ENCODE peak calls at places on chromosomes 1 and 21, in five cellular contexts. Z, G, B, Q and M are unnamed samples. For H3K27me3 and H3K36me3, the result is how much of the 10 kb centered on the place peaks cover.

GRCh38 chr1:185936641-185937040 is 202.4 kb downstream of the HMCN1 start:
- DNase-seq in Z (no peak), G (no peak), B (no peak), Q (no peak), M (no peak)

GRCh38 chr1:119647228-119647733 is 785 bp downstream of the ZNF697 start:
- DNase-seq in Z (no peak), G (peak), B (no peak), Q (peak), M (no peak)

GRCh38 chr1:243944429-243945160 is 94.6 kb upstream of the AKT3 start:
- DNase-seq in Z (no peak), G (peak), B (no peak), Q (no peak), M (no peak)

GRCh38 chr1:221487781-221488520 is 253.9 kb downstream of the DUSP10 start:
- DNase-seq in Z (no peak), G (peak), B (no peak), Q (no peak), M (no peak)

GRCh38 chr1:37817481-37817880 is 9.5 kb upstream of the YRDC start:
- DNase-seq in Z (no peak), G (no peak), B (no peak), Q (peak), M (no peak)

GRCh38 chr1:87937774-87938173 is 609.1 kb downstream of the LMO4 start:
- DNase-seq in Z (no peak), G (no peak), B (no peak), Q (no peak), M (no peak)

GRCh38 chr1:90187186-90187585 is 192.3 kb downstream of the ZNF326 start:
- DNase-seq in Z (no peak), G (no peak), B (no peak), Q (no peak), M (no peak)

GRCh38 chr1:202234331-202235002 is 40.9 kb downstream of the LGR6 start:
- DNase-seq in Z (no peak), G (peak), B (no peak), Q (no peak), M (no peak)

GRCh38 chr1:23344987-23345472 is 946 bp upstream of the HNRNPR start:
- DNase-seq in Z (peak), G (no peak), B (no peak), Q (no peak), M (no peak)

GRCh38 chr1:167165948-167166702 is 54.6 kb upstream of the POU2F1 start:
- DNase-seq in Z (peak), G (no peak), B (no peak), Q (no peak), M (no peak)

GRCh38 chr1:63000508-63000907 is 216.6 kb downstream of the ATG4C start:
- DNase-seq in Z (no peak), G (no peak), B (no peak), Q (no peak), M (no peak)

GRCh38 chr1:3550511-3551289 is 60.6 kb downstream of the MEGF6 start:
- DNase-seq in Z (peak), G (no peak), B (no peak), Q (no peak), M (no peak)

GRCh38 chr1:29703596-29703995 is 467.3 kb downstream of the PTPRU start:
- DNase-seq in Z (peak), G (peak), B (no peak), Q (peak), M (no peak)

GRCh38 chr1:176469450-176469985 is 6.5 kb downstream of the PAPPA2 start:
- DNase-seq in Z (no peak), G (peak), B (no peak), Q (no peak), M (no peak)

GRCh38 chr1:77416692-77417450 is 135.1 kb downstream of the AK5 start:
- DNase-seq in Z (peak), G (peak), B (no peak), Q (peak), M (no peak)

GRCh38 chr1:221439008-221439733 is 302.7 kb downstream of the DUSP10 start:
- DNase-seq in Z (peak), G (peak), B (no peak), Q (no peak), M (peak)

GRCh38 chr21:46667191-46667734 is 31.8 kb downstream of the PRMT2 start:
- DNase-seq in Z (peak), G (peak), B (no peak), Q (no peak), M (no peak)

GRCh38 chr21:46157396-46157986 is 2.1 kb upstream of the FTCD start:
- DNase-seq in Z (peak), G (no peak), B (peak), Q (no peak), M (no peak)

GRCh38 chr21:45283019-45283610 is 4.6 kb downstream of the POFUT2 start:
- DNase-seq in Z (no peak), G (no peak), B (peak), Q (peak), M (no peak)

GRCh38 chr1:13764533-13764932 is 64.5 kb downstream of the PRDM2 start:
- DNase-seq in Z (no peak), G (peak), B (no peak), Q (no peak), M (no peak)

GRCh38 chr1:228958121-228958520 is 222.8 kb downstream of the RHOU start:
- DNase-seq in Z (no peak), G (no peak), B (no peak), Q (no peak), M (no peak)

GRCh38 chr1:212518188-212518951 is 85.7 kb downstream of the NENF start:
- DNase-seq in Z (peak), G (peak), B (peak), Q (peak), M (no peak)

GRCh38 chr1:199295102-199295501 is 656.3 kb downstream of the PTPRC start:
- DNase-seq in Z (no peak), G (no peak), B (no peak), Q (no peak), M (no peak)

GRCh38 chr1:209662879-209663327 is 10.7 kb upstream of the LAMB3 start:
- DNase-seq in Z (no peak), G (no peak), B (no peak), Q (no peak), M (no peak)

GRCh38 chr1:197917813-197918646 is 858 bp downstream of the LHX9 start:
- DNase-seq in Z (peak), G (peak), B (peak), Q (no peak), M (peak)

GRCh38 chr1:40530735-40531380 is 579 bp upstream of the ZNF684 start:
- DNase-seq in Z (no peak), G (peak), B (no peak), Q (peak), M (peak)

GRCh38 chr1:193709607-193710006 is 523.2 kb upstream of the B3GALT2 start:
- DNase-seq in Z (no peak), G (no peak), B (no peak), Q (no peak), M (no peak)

GRCh38 chr1:81967957-81968356 is 167.2 kb downstream of the ADGRL2 start:
- DNase-seq in Z (no peak), G (no peak), B (no peak), Q (no peak), M (no peak)

GRCh38 chr1:172601046-172601630 is 57.8 kb upstream of the FASLG start:
- DNase-seq in Z (no peak), G (no peak), B (no peak), Q (no peak), M (no peak)

GRCh38 chr1:212225871-212226302 is 59.3 kb upstream of the PPP2R5A start:
- DNase-seq in Z (no peak), G (no peak), B (no peak), Q (no peak), M (no peak)

GRCh38 chr1:197181982-197182381 is 35.5 kb upstream of the ASPM start:
- DNase-seq in Z (no peak), G (no peak), B (no peak), Q (no peak), M (no peak)

GRCh38 chr1:117638759-117639158 is 32.9 kb downstream of the TENT5C start:
- DNase-seq in Z (no peak), G (no peak), B (no peak), Q (no peak), M (no peak)

GRCh38 chr1:236425031-236425663 is 31.1 kb downstream of the EDARADD start:
- DNase-seq in Z (no peak), G (no peak), B (no peak), Q (no peak), M (peak)

GRCh38 chr1:39727221-39727931 is 11.3 kb upstream of the PPIE start:
- DNase-seq in Z (no peak), G (no peak), B (no peak), Q (no peak), M (peak)

GRCh38 chr1:19563336-19564097 is 78.2 kb upstream of the CAPZB start:
- DNase-seq in Z (peak), G (peak), B (peak), Q (peak), M (no peak)

GRCh38 chr21:16588433-16588860 is 858.7 kb downstream of the USP25 start:
- DNase-seq in Z (peak), G (peak), B (peak), Q (peak), M (no peak)

GRCh38 chr21:16587671-16588379 is 858.0 kb downstream of the USP25 start:
- DNase-seq in Z (peak), G (peak), B (no peak), Q (peak), M (no peak)

GRCh38 chr21:16589046-16589445 is 859.3 kb downstream of the USP25 start:
- DNase-seq in Z (no peak), G (peak), B (no peak), Q (no peak), M (no peak)

GRCh38 chr21:16589499-16589898 is 859.7 kb downstream of the USP25 start:
- DNase-seq in Z (no peak), G (no peak), B (no peak), Q (no peak), M (no peak)

GRCh38 chr21:16587141-16587570 is 857.4 kb downstream of the USP25 start:
- DNase-seq in Z (peak), G (peak), B (no peak), Q (peak), M (no peak)
- H3K4me3 ChIP-seq in Z (peak), G (peak), B (no peak), Q (no peak), M (no peak)

DNA sequence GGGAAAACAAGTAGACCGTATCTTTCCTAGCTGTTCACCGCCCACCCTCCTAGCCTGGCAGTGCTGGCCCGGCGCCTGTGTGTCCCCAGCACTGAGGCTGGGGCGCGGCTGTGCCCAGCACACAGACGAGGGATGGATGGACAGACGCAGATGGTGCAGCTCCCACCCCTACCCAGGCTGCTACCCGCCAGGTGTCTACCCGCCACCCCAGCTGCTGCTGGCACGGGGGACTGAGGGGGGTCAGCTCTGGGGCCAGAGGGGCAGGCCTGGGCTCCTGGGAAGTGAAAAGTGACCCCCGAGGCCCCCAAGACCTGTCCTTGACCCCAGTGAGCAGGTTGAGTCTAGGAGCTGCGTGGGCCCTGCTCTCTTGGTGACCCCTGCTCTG is 2.9 kb upstream of the VWA1 start:
- DNase-seq in Z (no peak), G (no peak), B (no peak), Q (no peak), M (no peak)
- H3K27me3 ChIP-seq in Z (under half), G (under half), B (under half), Q (under half), M (under half)

DNA sequence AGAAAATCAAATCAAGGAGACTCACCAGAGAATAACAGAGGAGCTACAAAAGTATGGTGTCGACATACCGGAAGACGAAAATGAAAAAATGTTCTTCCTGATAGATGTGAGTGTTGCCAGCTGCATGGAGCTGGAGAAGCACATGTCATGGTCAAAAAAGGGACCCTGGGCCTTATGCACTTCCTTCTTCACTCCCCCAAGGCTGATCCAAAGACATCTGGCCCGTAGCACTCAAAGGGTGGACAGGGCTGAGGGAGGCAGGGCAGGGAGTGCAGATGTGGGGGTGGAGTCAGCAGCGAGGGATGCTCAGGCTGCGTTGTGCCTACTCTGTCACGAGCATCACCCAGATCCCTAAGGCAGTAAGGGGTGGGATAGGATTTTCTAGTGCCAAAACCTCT is 19.4 kb downstream of the MX1 start:
- DNase-seq in Z (no peak), G (no peak), B (peak), Q (no peak), M (no peak)
- H3K36me3 ChIP-seq in Z (under half), G (under half), B (under half), Q (under half), M (half or more)

GRCh38 chr1:156920233-156921052 is at the start of gene LRRC71:
- DNase-seq in Z (peak), G (peak), B (peak), Q (peak), M (peak)
- H3K4me3 ChIP-seq in Z (peak), G (peak), B (no peak), Q (no peak), M (no peak)

GRCh38 chr1:50417487-50417886 is 5.8 kb downstream of the DMRTA2 start:
- DNase-seq in Z (no peak), G (no peak), B (no peak), Q (no peak), M (no peak)
- H3K27me3 ChIP-seq in Z (half or more), G (half or more), B (half or more), Q (half or more), M (under half)

GRCh38 chr1:207335695-207336363 is 14.4 kb downstream of the CD55 start:
- DNase-seq in Z (no peak), G (peak), B (no peak), Q (peak), M (peak)
- H3K36me3 ChIP-seq in Z (under half), G (under half), B (under half), Q (under half), M (under half)

GRCh38 chr1:42835422-42835821 is 11.0 kb upstream of the ZNF691 start:
- DNase-seq in Z (no peak), G (no peak), B (no peak), Q (no peak), M (no peak)
- H3K4me3 ChIP-seq in Z (no peak), G (no peak), B (no peak), Q (no peak), M (no peak)

GRCh38 chr1:24925082-24925779 is 4.8 kb downstream of the RUNX3 start:
- DNase-seq in Z (no peak), G (no peak), B (no peak), Q (no peak), M (peak)

GRCh38 chr1:24927473-24927872 is 2.6 kb downstream of the RUNX3 start:
- DNase-seq in Z (no peak), G (no peak), B (no peak), Q (no peak), M (no peak)

GRCh38 chr1:24927886-24928630 is 2.0 kb downstream of the RUNX3 start:
- DNase-seq in Z (no peak), G (no peak), B (no peak), Q (no peak), M (no peak)

GRCh38 chr1:24925963-24926362 is 4.1 kb downstream of the RUNX3 start:
- DNase-seq in Z (no peak), G (no peak), B (no peak), Q (no peak), M (no peak)

GRCh38 chr1:24926596-24927249 is 3.4 kb downstream of the RUNX3 start:
- DNase-seq in Z (no peak), G (peak), B (no peak), Q (no peak), M (no peak)
- H3K27me3 ChIP-seq in Z (half or more), G (under half), B (half or more), Q (half or more), M (under half)

GRCh38 chr1:15542685-15543588 is 16.3 kb downstream of the DNAJC16 start:
- DNase-seq in Z (no peak), G (no peak), B (no peak), Q (no peak), M (no peak)

GRCh38 chr1:15540201-15540600 is 13.6 kb downstream of the DNAJC16 start:
- DNase-seq in Z (no peak), G (peak), B (no peak), Q (no peak), M (no peak)

GRCh38 chr1:15541231-15541792 is 14.7 kb downstream of the DNAJC16 start:
- DNase-seq in Z (no peak), G (no peak), B (no peak), Q (no peak), M (no peak)

GRCh38 chr1:15546641-15547040 is 20.0 kb downstream of the DNAJC16 start:
- DNase-seq in Z (no peak), G (no peak), B (no peak), Q (no peak), M (no peak)

DNA sequence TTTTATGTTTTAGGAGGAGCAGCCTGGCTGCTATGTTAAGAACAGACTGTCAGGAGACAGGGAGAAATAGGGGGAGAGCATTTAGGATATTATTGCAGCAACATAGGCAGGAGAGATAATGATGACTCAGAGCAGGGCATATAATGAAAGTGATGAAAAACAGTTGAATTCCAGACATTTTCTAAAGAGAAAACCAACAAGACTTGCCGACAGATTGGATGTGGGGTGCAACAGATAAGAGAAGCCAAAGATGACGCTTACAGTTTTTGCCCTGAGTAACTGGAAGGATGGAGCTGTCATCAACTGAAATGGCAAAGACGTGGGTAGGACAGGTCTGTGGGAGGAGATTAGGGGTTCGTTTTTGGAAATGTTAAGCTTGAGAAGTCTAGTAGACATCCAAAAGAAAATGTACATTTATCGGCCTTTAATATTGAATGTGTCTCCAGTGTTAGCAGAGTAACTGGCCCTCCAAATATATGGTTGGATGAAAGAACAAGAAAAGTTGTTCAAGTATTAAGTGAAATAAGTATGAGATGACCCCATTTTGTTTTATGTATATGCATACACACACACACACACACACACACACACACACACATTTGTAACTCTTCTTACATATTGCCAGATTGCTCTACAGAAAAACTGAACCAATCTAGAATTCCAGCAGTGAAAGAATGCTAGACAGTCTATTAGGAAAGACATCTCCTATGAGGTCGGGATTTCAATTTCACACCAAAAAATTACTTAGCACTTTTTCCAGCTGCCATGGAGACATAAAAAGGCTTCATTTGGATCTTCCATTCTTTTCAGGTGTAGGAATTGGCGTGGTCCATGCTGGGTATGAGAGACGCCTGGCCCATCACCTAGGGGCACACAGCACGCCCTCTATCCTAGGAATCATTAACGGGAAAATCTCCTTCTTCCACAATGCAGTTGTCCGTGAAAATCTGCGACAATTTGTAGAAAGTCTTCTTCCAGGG is 17.2 kb downstream of the DNAJC16 start:
- DNase-seq in Z (no peak), G (peak), B (no peak), Q (no peak), M (no peak)
- H3K36me3 ChIP-seq in Z (under half), G (half or more), B (under half), Q (under half), M (under half)

DNA sequence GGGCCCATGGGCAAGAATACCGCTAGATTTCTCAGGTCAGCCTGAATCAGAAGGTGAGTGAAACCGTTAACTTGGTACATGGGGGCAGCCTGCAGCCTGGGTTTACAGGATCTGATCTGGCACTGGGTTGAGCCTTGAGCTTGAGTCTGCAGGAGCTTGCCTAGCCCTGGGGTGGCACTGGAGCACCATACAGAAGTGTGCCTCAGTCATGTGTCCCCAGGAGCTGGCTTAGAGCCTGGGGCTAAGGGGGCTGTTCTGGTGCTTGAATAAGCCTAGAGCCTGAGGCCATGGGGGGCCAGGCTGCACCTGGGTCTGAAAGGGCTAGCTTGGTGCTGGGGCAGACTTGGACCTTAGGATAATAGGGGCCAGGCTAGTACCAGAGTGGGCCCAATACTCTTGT is 457.2 kb upstream of the PBX1 start:
- DNase-seq in Z (no peak), G (no peak), B (no peak), Q (no peak), M (no peak)
- H3K4me3 ChIP-seq in Z (no peak), G (no peak), B (no peak), Q (no peak), M (no peak)